ENCODE peak calls at places on chromosomes 13 and 19, in six cellular contexts. S is neuronal stem cell, G is IMR-90, Y is H1, O is H9, A is mesenchymal stem cell. X is an unnamed sample.

GRCh38 chr13:22454586-22454985 is 726.2 kb upstream of the SGCG start:
- DNase-seq in S (no peak), G (no peak), Y (peak; percentile 41), O (peak; percentile 56), A (peak; percentile 2), X (no peak)

GRCh38 chr13:34243396-34243795 is 425.4 kb downstream of the RFC3 start:
- DNase-seq in S (no peak), G (no peak), Y (no peak), O (no peak), A (no peak), X (no peak)

GRCh38 chr13:75830842-75831241 is 194.7 kb downstream of the LMO7 start:
- DNase-seq in S (no peak), G (peak; percentile 78), Y (no peak), O (no peak), A (peak; percentile 46), X (no peak)

GRCh38 chr19:29587518-29587986 is 18.5 kb upstream of the POP4 start:
- DNase-seq in S (no peak), G (peak; percentile 38), Y (no peak), O (no peak), A (peak; percentile 11), X (no peak)

GRCh38 chr13:30577381-30577780 is 40.3 kb upstream of the USPL1 start:
- DNase-seq in S (no peak), G (peak; percentile 95), Y (no peak), O (no peak), A (peak; percentile 92), X (peak; percentile 19)

GRCh38 chr19:58229255-58229639 is 533 bp downstream of the ZNF544 start:
- DNase-seq in S (no peak), G (peak; percentile 12), Y (no peak), O (peak; percentile 55), A (peak; percentile 26), X (no peak)

GRCh38 chr13:79522583-79522982 is 41.6 kb downstream of the NDFIP2 start:
- DNase-seq in S (no peak), G (peak; percentile 64), Y (no peak), O (no peak), A (no peak), X (no peak)

GRCh38 chr19:17686027-17686511 is 2.1 kb downstream of the UNC13A start:
- DNase-seq in S (no peak), G (no peak), Y (no peak), O (peak; percentile 58), A (peak; percentile 42), X (no peak)

GRCh38 chr19:19558055-19558454 is 20.0 kb downstream of the CILP2 start:
- DNase-seq in S (no peak), G (no peak), Y (no peak), O (no peak), A (no peak), X (no peak)

GRCh38 chr13:21674271-21675009 is 3.6 kb downstream of the FGF9 start:
- DNase-seq in S (peak; percentile 39), G (no peak), Y (no peak), O (peak; percentile 40), A (no peak), X (no peak)

GRCh38 chr13:36163809-36164308 is 32.7 kb upstream of the DCLK1 start:
- DNase-seq in S (no peak), G (peak; percentile 87), Y (no peak), O (no peak), A (no peak), X (no peak)

GRCh38 chr13:65063753-65064152 is 2166.4 kb downstream of the PCDH9 start:
- DNase-seq in S (no peak), G (peak; percentile 72), Y (no peak), O (no peak), A (no peak), X (no peak)

GRCh38 chr19:45455707-45456499 is 11.9 kb upstream of the FOSB start:
- DNase-seq in S (no peak), G (peak; percentile 99), Y (no peak), O (peak; percentile 96), A (peak; percentile 100), X (peak; percentile 98)

GRCh38 chr13:61768175-61768574 is 352.5 kb upstream of the PCDH20 start:
- DNase-seq in S (no peak), G (no peak), Y (no peak), O (no peak), A (no peak), X (no peak)

GRCh38 chr13:106530209-106530906 is 5.1 kb downstream of the EFNB2 start:
- DNase-seq in S (no peak), G (no peak), Y (no peak), O (no peak), A (no peak), X (peak; percentile 56)

GRCh38 chr13:26463848-26464247 is 93.6 kb upstream of the WASF3 start:
- DNase-seq in S (no peak), G (no peak), Y (no peak), O (no peak), A (no peak), X (no peak)

GRCh38 chr19:16778796-16779411 is 50.3 kb upstream of the SIN3B start:
- DNase-seq in S (peak; percentile 31), G (peak; percentile 55), Y (peak; percentile 44), O (peak; percentile 71), A (peak; percentile 75), X (peak; percentile 77)

GRCh38 chr19:17488593-17489391 is 18.5 kb downstream of the SLC27A1 start:
- DNase-seq in S (peak; percentile 77), G (no peak), Y (peak; percentile 96), O (peak; percentile 99), A (peak; percentile 69), X (peak; percentile 89)

GRCh38 chr13:50389726-50390125 is 374.5 kb downstream of the KCNRG start:
- DNase-seq in S (no peak), G (no peak), Y (no peak), O (no peak), A (no peak), X (no peak)

GRCh38 chr13:62710766-62711165 is 1295.1 kb upstream of the PCDH20 start:
- DNase-seq in S (no peak), G (no peak), Y (no peak), O (no peak), A (no peak), X (no peak)

GRCh38 chr13:20544186-20544914 is 18.7 kb upstream of the CRYL1 start:
- DNase-seq in S (no peak), G (no peak), Y (no peak), O (no peak), A (no peak), X (no peak)

GRCh38 chr19:2488942-2489731 is 13.2 kb downstream of the GADD45B start:
- DNase-seq in S (no peak), G (no peak), Y (no peak), O (no peak), A (peak; percentile 58), X (peak; percentile 43)

GRCh38 chr19:32164384-32164992 is 180.9 kb upstream of the ZNF507 start:
- DNase-seq in S (no peak), G (no peak), Y (no peak), O (no peak), A (no peak), X (no peak)

DNA sequence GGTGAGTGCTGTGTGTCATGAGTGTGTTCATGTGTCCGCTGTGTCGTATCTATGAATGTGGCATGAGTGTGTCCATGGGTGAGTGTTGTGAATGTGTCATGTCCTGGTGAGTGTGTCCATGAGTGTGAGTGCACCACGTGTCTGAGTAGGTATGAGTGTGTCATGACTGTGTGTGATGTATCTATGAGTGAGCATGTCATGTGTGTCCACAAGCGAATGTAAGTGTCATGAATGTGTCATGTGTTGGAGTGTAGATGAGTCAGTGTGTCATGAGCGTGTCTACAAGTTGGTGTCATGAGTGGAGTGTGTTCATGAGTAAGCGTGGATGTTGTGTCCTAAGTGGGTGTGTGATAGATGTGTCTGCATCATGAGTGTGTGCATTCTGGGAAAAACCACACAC is 129.4 kb downstream of the TUBA3C start:
- DNase-seq in S (no peak), G (no peak), Y (no peak), O (no peak), A (no peak), X (no peak)
- H4K91ac ChIP-seq in S (no peak overlapping the region), G (no peak overlapping the region), Y (no peak overlapping the region), O (no peak overlapping the region), A (no peak overlapping the region), X (no peak overlapping the region)

GRCh38 chr19:42475366-42475765 is 32.6 kb upstream of the CXCL17 start:
- DNase-seq in S (no peak), G (no peak), Y (no peak), O (peak; percentile 54), A (no peak), X (no peak)

GRCh38 chr19:42472402-42473147 is 29.8 kb upstream of the CXCL17 start:
- DNase-seq in S (no peak), G (no peak), Y (no peak), O (no peak), A (no peak), X (no peak)

GRCh38 chr19:42477117-42477516 is 34.4 kb upstream of the CXCL17 start:
- DNase-seq in S (no peak), G (no peak), Y (no peak), O (no peak), A (no peak), X (no peak)

GRCh38 chr19:42473686-42474085 is 30.9 kb upstream of the CXCL17 start:
- DNase-seq in S (no peak), G (no peak), Y (no peak), O (peak; percentile 60), A (no peak), X (no peak)

GRCh38 chr19:42474743-42475142 is 32.0 kb upstream of the CXCL17 start:
- DNase-seq in S (no peak), G (no peak), Y (no peak), O (no peak), A (no peak), X (no peak)
- H4K91ac ChIP-seq in S (no peak overlapping the region), G (no peak overlapping the region), Y (peak overlapping the region; percentile 97), O (no peak overlapping the region), A (no peak overlapping the region), X (no peak overlapping the region)

GRCh38 chr19:41311072-41311471 is 1.1 kb downstream of the CCDC97 start:
- DNase-seq in S (no peak), G (no peak), Y (no peak), O (no peak), A (peak; percentile 47), X (no peak)
- H4K91ac ChIP-seq in S (no peak overlapping the region), G (peak overlapping the region; percentile 73), Y (no peak overlapping the region), O (no peak overlapping the region), A (no peak overlapping the region), X (no peak overlapping the region)

GRCh38 chr19:11296264-11296663 is 304 bp downstream of the TSPAN16 start:
- DNase-seq in S (no peak), G (no peak), Y (no peak), O (no peak), A (no peak), X (no peak)

GRCh38 chr19:11293468-11294389 is 2.2 kb upstream of the TSPAN16 start:
- DNase-seq in S (peak; percentile 88), G (peak; percentile 87), Y (peak; percentile 88), O (peak; percentile 98), A (peak; percentile 91), X (peak; percentile 95)

GRCh38 chr19:11295665-11296245 is at the start of gene TSPAN16:
- DNase-seq in S (no peak), G (no peak), Y (no peak), O (no peak), A (no peak), X (no peak)

GRCh38 chr19:11291991-11292390 is 4.0 kb upstream of the TSPAN16 start:
- DNase-seq in S (no peak), G (no peak), Y (no peak), O (no peak), A (no peak), X (peak; percentile 22)

DNA sequence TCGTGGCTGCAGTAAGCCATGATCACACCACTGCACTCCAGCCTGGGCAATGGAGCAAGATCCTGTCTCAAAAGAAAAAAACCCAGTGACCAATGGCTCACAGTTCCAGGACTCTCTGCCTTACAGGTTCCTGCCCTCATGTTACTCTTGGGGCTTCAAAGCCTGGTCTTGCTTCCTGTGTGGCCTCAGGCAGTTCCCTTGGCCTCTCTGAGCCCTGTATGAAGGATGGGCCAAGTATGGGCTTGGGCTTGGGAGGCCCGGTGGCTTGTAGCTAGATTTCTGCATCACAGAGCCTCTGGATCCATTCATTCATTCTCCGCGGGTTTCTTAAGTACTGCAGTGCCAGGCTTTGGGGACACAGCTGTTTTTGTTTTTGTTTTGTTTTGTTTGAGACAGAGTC is 780 bp upstream of the TSPAN16 start:
- DNase-seq in S (no peak), G (no peak), Y (no peak), O (no peak), A (no peak), X (no peak)
- H4K91ac ChIP-seq in S (no peak overlapping the region), G (no peak overlapping the region), Y (no peak overlapping the region), O (no peak overlapping the region), A (no peak overlapping the region), X (no peak overlapping the region)